ENCODE peak calls at places on chromosomes 4 and X, in eight cellular contexts. C is Caco-2, V is tibial artery, F is lower lobe of right lung, G is astrocyte, Y is fibroblast of mammary gland, K is tibial nerve, I is epithelial cell of esophagus. W is an unnamed sample.

GRCh38 chr4:7006411-7006810 is 36.8 kb upstream of the TADA2B start:
- DNase-seq in C (no peak), V (no peak), F (no peak), G (no peak), Y (no peak), K (no peak), I (no peak), W (no peak)

GRCh38 chrX:133215747-133216146 is 2.4 kb downstream of the TFDP3 start:
- DNase-seq in C (peak; percentile 31), V (no peak), F (no peak), G (no peak), Y (peak; percentile 31), K (no peak), I (peak; percentile 43), W (peak; percentile 10)

GRCh38 chrX:55486736-55487135 is 2.9 kb downstream of the USP51 start:
- DNase-seq in C (no peak), V (no peak), F (no peak), G (no peak), Y (no peak), K (no peak), I (peak; percentile 52), W (no peak)

GRCh38 chrX:23369037-23369436 is 34.4 kb downstream of the PTCHD1 start:
- DNase-seq in C (no peak), V (no peak), F (no peak), G (no peak), Y (no peak), K (no peak), I (no peak), W (no peak)

GRCh38 chrX:111127038-111127437 is 31.0 kb downstream of the PAK3 start:
- DNase-seq in C (no peak), V (no peak), F (no peak), G (no peak), Y (no peak), K (no peak), I (no peak), W (no peak)

GRCh38 chrX:15451913-15452312 is 41.2 kb downstream of the PIR start:
- DNase-seq in C (no peak), V (peak; percentile 67), F (no peak), G (peak; percentile 12), Y (peak; percentile 67), K (no peak), I (peak; percentile 32), W (no peak)

GRCh38 chr4:1200425-1201035 is 28.1 kb upstream of the SPON2 start:
- DNase-seq in C (no peak), V (peak; percentile 62), F (peak; percentile 58), G (peak; percentile 82), Y (peak; percentile 94), K (no peak), I (no peak), W (no peak)

GRCh38 chrX:97311066-97311778 is 427.5 kb downstream of the RPA4 start:
- DNase-seq in C (no peak), V (no peak), F (no peak), G (no peak), Y (no peak), K (no peak), I (no peak), W (no peak)

GRCh38 chrX:11427082-11428033 is 134.1 kb downstream of the AMELX start:
- DNase-seq in C (no peak), V (peak; percentile 77), F (peak; percentile 61), G (no peak), Y (peak; percentile 32), K (peak; percentile 29), I (no peak), W (peak; percentile 72)

GRCh38 chr4:75715105-75715799 is 9.1 kb upstream of the USO1 start:
- DNase-seq in C (no peak), V (no peak), F (no peak), G (peak; percentile 57), Y (peak; percentile 72), K (no peak), I (no peak), W (no peak)

GRCh38 chrX:31435592-31435991 is 363.8 kb upstream of the FTHL17 start:
- DNase-seq in C (peak; percentile 67), V (no peak), F (no peak), G (peak; percentile 32), Y (no peak), K (peak; percentile 6), I (no peak), W (no peak)

GRCh38 chr4:47774078-47774477 is 63.8 kb downstream of the CORIN start:
- DNase-seq in C (no peak), V (no peak), F (no peak), G (no peak), Y (no peak), K (no peak), I (no peak), W (no peak)

GRCh38 chr4:37434469-37434868 is 189.9 kb downstream of the NWD2 start:
- DNase-seq in C (peak; percentile 33), V (no peak), F (no peak), G (no peak), Y (peak; percentile 15), K (no peak), I (peak; percentile 43), W (no peak)

GRCh38 chr4:86117781-86118302 is 242.0 kb downstream of the MAPK10 start:
- DNase-seq in C (no peak), V (no peak), F (no peak), G (peak; percentile 100), Y (peak; percentile 96), K (no peak), I (peak; percentile 9), W (no peak)

GRCh38 chr4:23202712-23203247 is 510.0 kb downstream of the GBA3 start:
- DNase-seq in C (no peak), V (no peak), F (no peak), G (no peak), Y (no peak), K (no peak), I (no peak), W (no peak)
- H3K4me3 ChIP-seq in C (no peak overlapping the region), V (no peak overlapping the region), F (no peak overlapping the region), G (no peak overlapping the region), Y (no peak overlapping the region), K (no peak overlapping the region), I (no peak overlapping the region), W (no peak overlapping the region)

GRCh38 chr4:71785957-71786356 is 2.1 kb upstream of the GC start:
- DNase-seq in C (no peak), V (no peak), F (no peak), G (no peak), Y (no peak), K (no peak), I (no peak), W (no peak)

GRCh38 chr4:71783972-71784371 is at the start of gene GC:
- DNase-seq in C (no peak), V (no peak), F (no peak), G (no peak), Y (no peak), K (no peak), I (no peak), W (no peak)

DNA sequence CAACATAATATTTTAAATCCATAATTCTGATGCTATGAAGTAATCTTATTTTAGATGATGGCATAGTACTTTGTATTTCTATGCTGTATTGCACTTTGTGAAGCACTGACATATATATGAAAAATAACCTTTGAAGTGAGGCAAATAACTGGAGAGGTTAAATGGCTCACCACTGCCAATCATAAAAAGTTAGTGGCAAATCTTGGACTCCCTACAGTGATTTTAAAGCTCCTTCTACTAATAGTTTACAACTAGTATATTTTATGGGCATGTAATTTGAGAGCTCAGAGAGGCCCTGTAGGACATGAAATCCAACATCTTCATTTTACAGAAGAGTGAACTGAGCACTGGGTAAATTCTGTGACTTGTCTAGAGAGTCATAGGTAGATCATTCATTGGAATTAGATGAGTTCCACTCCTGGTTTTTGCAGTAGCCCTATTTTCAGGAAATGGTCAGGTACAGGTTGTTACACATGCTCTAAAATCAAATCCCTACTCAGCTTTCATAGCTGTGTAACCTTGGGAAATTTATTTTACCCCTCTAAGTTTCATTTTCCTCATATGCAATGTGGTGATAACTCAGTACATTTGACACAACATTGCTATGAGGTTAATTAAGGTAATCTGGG is 804 bp upstream of the GC start:
- DNase-seq in C (no peak), V (no peak), F (no peak), G (no peak), Y (no peak), K (no peak), I (no peak), W (no peak)
- H3K4me3 ChIP-seq in C (no peak overlapping the region), V (no peak overlapping the region), F (no peak overlapping the region), G (no peak overlapping the region), Y (no peak overlapping the region), K (no peak overlapping the region), I (no peak overlapping the region), W (no peak overlapping the region)

GRCh38 chr4:38600575-38600974 is 63.4 kb upstream of the KLF3 start:
- DNase-seq in C (no peak), V (no peak), F (no peak), G (no peak), Y (no peak), K (no peak), I (no peak), W (no peak)
- H3K4me3 ChIP-seq in C (no peak overlapping the region), V (no peak overlapping the region), F (no peak overlapping the region), G (no peak overlapping the region), Y (no peak overlapping the region), K (no peak overlapping the region), I (no peak overlapping the region), W (no peak overlapping the region)

GRCh38 chr4:8433181-8433580 is 7.3 kb downstream of the ACOX3 start:
- DNase-seq in C (no peak), V (no peak), F (no peak), G (no peak), Y (no peak), K (no peak), I (no peak), W (peak; percentile 65)

GRCh38 chr4:8438743-8439142 is 1.8 kb downstream of the ACOX3 start:
- DNase-seq in C (no peak), V (no peak), F (no peak), G (no peak), Y (no peak), K (no peak), I (no peak), W (peak; percentile 95)

GRCh38 chr4:8431553-8431952 is 9.0 kb downstream of the ACOX3 start:
- DNase-seq in C (no peak), V (no peak), F (no peak), G (no peak), Y (no peak), K (no peak), I (no peak), W (no peak)

GRCh38 chr4:8435656-8436121 is 4.8 kb downstream of the ACOX3 start:
- DNase-seq in C (peak; percentile 52), V (no peak), F (no peak), G (no peak), Y (no peak), K (no peak), I (peak; percentile 7), W (peak; percentile 74)

DNA sequence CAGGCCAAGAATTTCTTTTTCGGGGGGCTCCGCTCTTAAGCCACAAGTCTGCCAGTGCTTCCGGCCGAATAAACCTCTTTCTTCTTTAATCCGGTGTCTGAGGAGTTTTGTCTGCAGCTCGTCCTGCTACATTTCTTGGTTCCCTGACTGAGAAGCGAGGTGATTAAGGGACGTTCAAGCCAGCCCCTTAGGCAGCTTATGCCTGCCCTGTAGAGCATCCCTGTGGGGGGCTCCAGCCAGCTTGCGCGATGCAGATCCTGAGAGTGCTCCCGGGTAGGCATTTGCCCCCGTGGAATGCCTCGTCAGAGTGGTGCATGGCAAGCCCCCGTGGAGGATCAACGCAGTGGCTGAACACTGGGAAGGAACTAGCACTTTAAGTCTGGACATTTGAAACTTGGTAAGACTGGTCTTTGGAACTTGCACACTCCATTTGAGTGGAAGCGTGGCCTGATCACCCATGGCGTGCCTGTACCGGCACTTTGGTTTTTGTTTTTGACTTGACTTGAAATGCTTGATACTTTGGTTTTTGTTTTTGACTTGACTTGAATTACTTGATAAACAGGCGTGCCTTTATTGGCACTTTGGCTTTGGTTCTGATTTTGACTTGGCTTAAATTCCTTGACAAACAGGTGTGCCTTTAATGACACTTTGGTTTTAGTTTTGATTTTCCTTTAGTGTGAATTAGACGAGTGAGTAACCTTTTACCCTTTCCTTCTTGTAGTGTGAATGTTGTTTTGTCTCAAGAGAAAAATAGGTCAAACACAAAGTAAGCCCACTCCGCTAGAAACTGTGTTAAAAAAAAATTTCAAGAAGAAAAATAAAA is 6.1 kb downstream of the ACOX3 start:
- DNase-seq in C (no peak), V (no peak), F (no peak), G (no peak), Y (no peak), K (no peak), I (peak; percentile 27), W (peak; percentile 54)
- H3K4me3 ChIP-seq in C (no peak overlapping the region), V (no peak overlapping the region), F (peak overlapping the region; percentile 45), G (no peak overlapping the region), Y (no peak overlapping the region), K (no peak overlapping the region), I (no peak overlapping the region), W (peak overlapping the region; percentile 1)